ENCODE peak calls at places on chromosome 4, in four cellular contexts. S is AG09309, Z is cardiac muscle cell, X is SK-N-MC. N is an unnamed sample.

GRCh38 chr4:173025131-173025530 is 143.5 kb upstream of the GALNT7 start:
- DNase-seq in S (peak; percentile 42), Z (peak; percentile 83), X (peak; percentile 79), N (peak; percentile 64)

GRCh38 chr4:55122235-55122634 is 3.2 kb downstream of the KDR start:
- DNase-seq in S (no peak), Z (no peak), X (no peak), N (no peak)

GRCh38 chr4:75370582-75370981 is 143.6 kb downstream of the RCHY1 start:
- DNase-seq in S (no peak), Z (no peak), X (no peak), N (no peak)

GRCh38 chr4:124389591-124389990 is 322.9 kb downstream of the ANKRD50 start:
- DNase-seq in S (no peak), Z (no peak), X (peak; percentile 10), N (no peak)

GRCh38 chr4:137994858-137995257 is 247.3 kb downstream of the SLC7A11 start:
- DNase-seq in S (peak; percentile 45), Z (no peak), X (no peak), N (peak; percentile 36)

GRCh38 chr4:54495091-54495490 is 162.7 kb upstream of the KIT start:
- DNase-seq in S (no peak), Z (no peak), X (no peak), N (peak; percentile 84)

GRCh38 chr4:48960988-48961635 is 25.0 kb upstream of the CWH43 start:
- DNase-seq in S (no peak), Z (no peak), X (no peak), N (no peak)

GRCh38 chr4:100257567-100257966 is 67.3 kb upstream of the DDIT4L start:
- DNase-seq in S (no peak), Z (no peak), X (no peak), N (no peak)

GRCh38 chr4:183349673-183350072 is 27.4 kb upstream of the CLDN24 start:
- DNase-seq in S (peak; percentile 86), Z (peak; percentile 38), X (no peak), N (peak; percentile 83)

GRCh38 chr4:29549308-29549707 is 1170.9 kb upstream of the PCDH7 start:
- DNase-seq in S (peak; percentile 23), Z (no peak), X (no peak), N (peak; percentile 80)

GRCh38 chr4:39908284-39908683 is 69.4 kb downstream of the PDS5A start:
- DNase-seq in S (no peak), Z (no peak), X (no peak), N (no peak)

GRCh38 chr4:185752881-185753280 is 59.1 kb downstream of the SORBS2 start:
- DNase-seq in S (no peak), Z (no peak), X (no peak), N (no peak)

GRCh38 chr4:175421506-175421905 is 390.6 kb downstream of the GPM6A start:
- DNase-seq in S (no peak), Z (no peak), X (no peak), N (peak; percentile 61)

GRCh38 chr4:56410247-56410646 is 23.0 kb upstream of the AASDH start:
- DNase-seq in S (peak; percentile 96), Z (peak; percentile 98), X (no peak), N (peak; percentile 94)

GRCh38 chr4:118372251-118372650 is 19.4 kb upstream of the PRSS12 start:
- DNase-seq in S (no peak), Z (no peak), X (no peak), N (no peak)

GRCh38 chr4:173005912-173006633 is 162.5 kb upstream of the GALNT7 start:
- DNase-seq in S (no peak), Z (no peak), X (no peak), N (no peak)

GRCh38 chr4:13933163-13933562 is 305.6 kb upstream of the BOD1L1 start:
- DNase-seq in S (peak; percentile 55), Z (peak; percentile 66), X (no peak), N (peak; percentile 51)

GRCh38 chr4:150230556-150230955 is 152.3 kb downstream of the DCLK2 start:
- DNase-seq in S (no peak), Z (no peak), X (no peak), N (no peak)

GRCh38 chr4:152052431-152053057 is 291.7 kb upstream of the GATB start:
- DNase-seq in S (peak; percentile 61), Z (peak; percentile 41), X (no peak), N (no peak)

GRCh38 chr4:80004319-80004718 is 68.7 kb downstream of the ANTXR2 start:
- DNase-seq in S (no peak), Z (no peak), X (no peak), N (no peak)